ENCODE peak calls at places on chromosome 6, in nine cellular contexts. H is coronary artery; L is neural crest cell; Y is epithelial cell of prostate; O is CD4-positive, CD25-positive, alpha-beta regulatory T cell; T is bronchial epithelial cell; K is GM23248; M is HuH-7; N is activated naive CD4-positive, alpha-beta T cell. I is an unnamed sample.

GRCh38 chr6:12939314-12939713 is 222.7 kb downstream of the PHACTR1 start:
- DNase-seq in H (no peak), L (no peak), Y (no peak), O (no peak), T (no peak), K (peak), M (no peak), N (no peak), I (no peak)

GRCh38 chr6:138293428-138293827 is 75.1 kb upstream of the PBOV1 start:
- DNase-seq in H (no peak), L (no peak), Y (no peak), O (no peak), T (no peak), K (peak), M (no peak), N (no peak), I (no peak)

GRCh38 chr6:75317503-75318206 is 33.1 kb upstream of the TMEM30A start:
- DNase-seq in H (no peak), L (no peak), Y (no peak), O (no peak), T (no peak), K (peak), M (no peak), N (no peak), I (no peak)

GRCh38 chr6:131129657-131130545 is 5.4 kb upstream of the AKAP7 start:
- DNase-seq in H (no peak), L (no peak), Y (no peak), O (no peak), T (peak), K (peak), M (no peak), N (no peak), I (no peak)

GRCh38 chr6:116971959-116972358 is 94.9 kb downstream of the RFX6 start:
- DNase-seq in H (no peak), L (peak), Y (no peak), O (peak), T (peak), K (peak), M (peak), N (no peak), I (no peak)

GRCh38 chr6:18595774-18596528 is 208.8 kb downstream of the RNF144B start:
- DNase-seq in H (no peak), L (peak), Y (no peak), O (peak), T (peak), K (peak), M (peak), N (peak), I (no peak)

GRCh38 chr6:112233864-112234263 is 20.5 kb downstream of the LAMA4 start:
- DNase-seq in H (no peak), L (no peak), Y (no peak), O (no peak), T (no peak), K (peak), M (no peak), N (no peak), I (no peak)

GRCh38 chr6:72864799-72865198 is 242.9 kb downstream of the KCNQ5 start:
- DNase-seq in H (no peak), L (no peak), Y (no peak), O (no peak), T (peak), K (peak), M (no peak), N (no peak), I (no peak)

GRCh38 chr6:134437376-134437775 is 119.5 kb upstream of the SGK1 start:
- DNase-seq in H (no peak), L (no peak), Y (no peak), O (peak), T (peak), K (peak), M (no peak), N (no peak), I (no peak)

GRCh38 chr6:33888183-33888582 is 84.4 kb upstream of the MLN start:
- DNase-seq in H (no peak), L (no peak), Y (no peak), O (no peak), T (no peak), K (no peak), M (no peak), N (no peak), I (no peak)

I was measured in effector memory CD4-positive, alpha-beta T cell.